ENCODE peak calls at places on chromosomes 12 and 14, in four cellular contexts. F is lower lobe of right lung, Q is spleen, V is suprapubic skin. Z is an unnamed sample. For H3K9me3 and H3K4me1, the result is how much of the 10 kb centered on the place peaks cover.

GRCh38 chr14:45361727-45362126 is 108.7 kb upstream of the MIS18BP1 start:
- DNase-seq in F (no peak), Q (no peak), V (no peak), Z (no peak)

GRCh38 chr14:100775831-100776591 is 49.3 kb downstream of the DLK1 start:
- DNase-seq in F (no peak), Q (peak), V (no peak), Z (no peak)

GRCh38 chr12:132572106-132572505 is 38.3 kb downstream of the LRCOL1 start:
- DNase-seq in F (peak), Q (no peak), V (no peak), Z (no peak)

GRCh38 chr14:54489731-54490447 is 1.1 kb upstream of the GMFB start:
- DNase-seq in F (no peak), Q (no peak), V (no peak), Z (no peak)

GRCh38 chr12:68743416-68743815 is 2.6 kb upstream of the SLC35E3 start:
- DNase-seq in F (no peak), Q (no peak), V (no peak), Z (no peak)

GRCh38 chr12:49540229-49541139 is 1.7 kb downstream of the KCNH3 start:
- DNase-seq in F (no peak), Q (peak), V (no peak), Z (no peak)

GRCh38 chr14:22671622-22672021 is 27.5 kb upstream of the OR6J1 start:
- DNase-seq in F (no peak), Q (no peak), V (no peak), Z (no peak)

GRCh38 chr14:77856930-77857329 is 57.0 kb downstream of the ADCK1 start:
- DNase-seq in F (no peak), Q (no peak), V (no peak), Z (no peak)

GRCh38 chr12:278046-278445 is 15.4 kb upstream of the SLC6A13 start:
- DNase-seq in F (no peak), Q (no peak), V (no peak), Z (no peak)

GRCh38 chr12:67772276-67773169 is 124.0 kb downstream of the DYRK2 start:
- DNase-seq in F (no peak), Q (no peak), V (no peak), Z (no peak)

GRCh38 chr12:98440165-98440581 is 75.2 kb upstream of the TMPO start:
- DNase-seq in F (peak), Q (no peak), V (peak), Z (peak)

GRCh38 chr14:75566752-75567151 is 11.7 kb upstream of the FLVCR2 start:
- DNase-seq in F (no peak), Q (no peak), V (no peak), Z (no peak)

GRCh38 chr14:97943619-97944018 is 1146.4 kb downstream of the VRK1 start:
- DNase-seq in F (no peak), Q (no peak), V (no peak), Z (no peak)

GRCh38 chr12:5201554-5202243 is 158.0 kb downstream of the KCNA5 start:
- DNase-seq in F (no peak), Q (no peak), V (no peak), Z (no peak)

GRCh38 chr14:102206901-102207300 is 67.2 kb downstream of the WDR20 start:
- DNase-seq in F (no peak), Q (no peak), V (no peak), Z (no peak)

GRCh38 chr14:64625363-64626232 is 75.8 kb downstream of the PPP1R36 start:
- DNase-seq in F (no peak), Q (no peak), V (no peak), Z (no peak)

GRCh38 chr12:80053048-80053790 is 46.1 kb upstream of the OTOGL start:
- DNase-seq in F (peak), Q (no peak), V (no peak), Z (peak)

GRCh38 chr14:102568115-102568614 is 24.3 kb upstream of the RCOR1 start:
- DNase-seq in F (no peak), Q (no peak), V (no peak), Z (no peak)

GRCh38 chr12:68435816-68436215 is 103.7 kb upstream of the MDM1 start:
- DNase-seq in F (no peak), Q (no peak), V (no peak), Z (no peak)

GRCh38 chr12:53524476-53524875 is 17.2 kb upstream of the NPFF start:
- DNase-seq in F (no peak), Q (no peak), V (no peak), Z (no peak)
- H3K9me3 ChIP-seq in F (under half), Q (under half), V (under half), Z (under half)

DNA sequence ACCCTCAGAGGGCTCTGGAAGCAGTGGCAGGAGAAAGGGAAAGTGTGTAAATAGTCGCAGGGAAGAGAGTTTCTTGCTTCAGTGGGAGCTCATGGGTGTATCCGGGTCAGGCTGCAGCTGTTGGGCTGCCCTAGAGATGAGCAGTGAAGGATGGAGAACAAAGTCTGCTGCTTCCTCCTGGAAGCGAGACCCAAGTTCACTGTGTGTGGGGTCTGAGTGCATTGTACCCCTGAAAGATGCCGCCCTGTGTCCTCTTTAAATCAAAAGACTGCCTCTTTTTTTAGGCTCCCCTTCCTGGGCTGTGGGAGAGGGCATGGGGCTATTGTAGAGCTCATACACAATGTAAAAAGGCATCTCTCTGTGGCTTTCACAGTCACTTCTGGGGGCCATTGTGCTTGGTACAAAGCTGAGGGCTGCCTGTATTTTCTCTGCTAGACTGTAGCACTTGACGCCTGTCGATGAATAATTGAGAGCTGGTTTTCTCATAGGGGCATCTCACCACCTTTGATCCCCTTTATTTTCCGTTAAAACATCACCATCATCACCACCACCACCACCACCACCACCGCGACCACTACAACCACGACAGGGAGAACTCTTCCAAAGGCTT is 16.7 kb downstream of the CHST11 start:
- DNase-seq in F (no peak), Q (peak), V (no peak), Z (no peak)
- H3K4me1 ChIP-seq in F (under half), Q (half or more), V (under half), Z (under half)

GRCh38 chr12:130483616-130484180 is 146.0 kb downstream of the PIWIL1 start:
- DNase-seq in F (no peak), Q (no peak), V (no peak), Z (no peak)
- H3K9me3 ChIP-seq in F (under half), Q (under half), V (under half), Z (under half)

GRCh38 chr12:45721954-45722353 is 7.6 kb upstream of the ARID2 start:
- DNase-seq in F (no peak), Q (no peak), V (no peak), Z (no peak)

GRCh38 chr12:45725631-45726593 is 3.6 kb upstream of the ARID2 start:
- DNase-seq in F (no peak), Q (peak), V (no peak), Z (no peak)

GRCh38 chr12:45720069-45720468 is 9.4 kb upstream of the ARID2 start:
- DNase-seq in F (no peak), Q (no peak), V (no peak), Z (no peak)

GRCh38 chr12:45718306-45718705 is 11.2 kb upstream of the ARID2 start:
- DNase-seq in F (no peak), Q (no peak), V (no peak), Z (no peak)

GRCh38 chr12:45721374-45721773 is 8.1 kb upstream of the ARID2 start:
- DNase-seq in F (no peak), Q (no peak), V (no peak), Z (no peak)
- H3K4me1 ChIP-seq in F (under half), Q (half or more), V (under half), Z (half or more)

GRCh38 chr12:116525418-116526001 is 33.7 kb upstream of the MAP1LC3B2 start:
- DNase-seq in F (no peak), Q (no peak), V (peak), Z (peak)
- H3K9me3 ChIP-seq in F (under half), Q (under half), V (under half), Z (under half)

GRCh38 chr12:3283137-3283680 is 206.0 kb downstream of the TSPAN9 start:
- DNase-seq in F (no peak), Q (no peak), V (no peak), Z (no peak)
- H3K4me1 ChIP-seq in F (under half), Q (under half), V (under half), Z (under half)